ENCODE peak calls at places on chromosomes 6 and 20, in six cellular contexts. One of them, this sample, is unnamed.

GRCh38 chr6:24126586-24127192 is 674 bp downstream of the NRSN1 start:
- DNase-seq in KBM-7: peak; percentile 81
- DNase-seq in GM19239: peak; percentile 49
- DNase-seq in left cardiac atrium: peak; percentile 24
- DNase-seq in iPS-NIHi11: peak; percentile 77
- DNase-seq in AG09319: peak; percentile 11
- DNase-seq in this sample: no peak

GRCh38 chr6:154134471-154135147 is 95.6 kb downstream of the OPRM1 start:
- DNase-seq in KBM-7: no peak
- DNase-seq in GM19239: no peak
- DNase-seq in left cardiac atrium: no peak
- DNase-seq in iPS-NIHi11: no peak
- DNase-seq in AG09319: no peak
- DNase-seq in this sample: no peak

GRCh38 chr20:62808211-62808865 is 3.7 kb downstream of the OGFR start:
- DNase-seq in KBM-7: peak; percentile 76
- DNase-seq in GM19239: peak; percentile 90
- DNase-seq in left cardiac atrium: peak; percentile 66
- DNase-seq in iPS-NIHi11: peak; percentile 86
- DNase-seq in AG09319: no peak
- DNase-seq in this sample: no peak

GRCh38 chr20:35947907-35948306 is 6.4 kb downstream of the SCAND1 start:
- DNase-seq in KBM-7: no peak
- DNase-seq in GM19239: no peak
- DNase-seq in left cardiac atrium: no peak
- DNase-seq in iPS-NIHi11: no peak
- DNase-seq in AG09319: no peak
- DNase-seq in this sample: no peak

GRCh38 chr6:854405-855073 is 161.6 kb upstream of the EXOC2 start:
- DNase-seq in KBM-7: no peak
- DNase-seq in GM19239: no peak
- DNase-seq in left cardiac atrium: no peak
- DNase-seq in iPS-NIHi11: no peak
- DNase-seq in AG09319: no peak
- DNase-seq in this sample: no peak

GRCh38 chr20:20076297-20077065 is 24.1 kb downstream of the CFAP61 start:
- DNase-seq in KBM-7: no peak
- DNase-seq in GM19239: no peak
- DNase-seq in left cardiac atrium: no peak
- DNase-seq in iPS-NIHi11: no peak
- DNase-seq in AG09319: no peak
- DNase-seq in this sample: no peak

GRCh38 chr6:169971171-169971861 is 219.9 kb downstream of the ERMARD start:
- DNase-seq in KBM-7: no peak
- DNase-seq in GM19239: no peak
- DNase-seq in left cardiac atrium: no peak
- DNase-seq in iPS-NIHi11: no peak
- DNase-seq in AG09319: no peak
- DNase-seq in this sample: peak; percentile 50

GRCh38 chr6:92706976-92707375 is 712.4 kb downstream of the EPHA7 start:
- DNase-seq in KBM-7: no peak
- DNase-seq in GM19239: no peak
- DNase-seq in left cardiac atrium: no peak
- DNase-seq in iPS-NIHi11: no peak
- DNase-seq in AG09319: no peak
- DNase-seq in this sample: no peak

GRCh38 chr6:135624402-135625297 is 127.1 kb upstream of the AHI1 start:
- DNase-seq in KBM-7: no peak
- DNase-seq in GM19239: no peak
- DNase-seq in left cardiac atrium: no peak
- DNase-seq in iPS-NIHi11: no peak
- DNase-seq in AG09319: no peak
- DNase-seq in this sample: no peak

GRCh38 chr6:139323511-139324445 is 32.0 kb upstream of the TXLNB start:
- DNase-seq in KBM-7: peak; percentile 99
- DNase-seq in GM19239: peak; percentile 28
- DNase-seq in left cardiac atrium: peak; percentile 77
- DNase-seq in iPS-NIHi11: peak; percentile 58
- DNase-seq in AG09319: peak; percentile 11
- DNase-seq in this sample: peak; percentile 90

GRCh38 chr20:3766832-3767433 is 620 bp downstream of the ADISSP start:
- DNase-seq in KBM-7: no peak
- DNase-seq in GM19239: no peak
- DNase-seq in left cardiac atrium: no peak
- DNase-seq in iPS-NIHi11: peak; percentile 15
- DNase-seq in AG09319: no peak
- DNase-seq in this sample: peak; percentile 68

GRCh38 chr6:64280569-64280968 is 645.0 kb downstream of the PHF3 start:
- DNase-seq in KBM-7: peak; percentile 49
- DNase-seq in GM19239: no peak
- DNase-seq in left cardiac atrium: no peak
- DNase-seq in iPS-NIHi11: no peak
- DNase-seq in AG09319: no peak
- DNase-seq in this sample: no peak

GRCh38 chr20:57445298-57445697 is 54.1 kb downstream of the RBM38 start:
- DNase-seq in KBM-7: no peak
- DNase-seq in GM19239: no peak
- DNase-seq in left cardiac atrium: peak; percentile 82
- DNase-seq in iPS-NIHi11: no peak
- DNase-seq in AG09319: peak; percentile 4
- DNase-seq in this sample: peak; percentile 96

GRCh38 chr20:6026051-6026450 is 27.8 kb downstream of the LRRN4 start:
- DNase-seq in KBM-7: no peak
- DNase-seq in GM19239: no peak
- DNase-seq in left cardiac atrium: no peak
- DNase-seq in iPS-NIHi11: no peak
- DNase-seq in AG09319: no peak
- DNase-seq in this sample: no peak

GRCh38 chr20:47724398-47724797 is 60.9 kb downstream of the SULF2 start:
- DNase-seq in KBM-7: no peak
- DNase-seq in GM19239: no peak
- DNase-seq in left cardiac atrium: no peak
- DNase-seq in iPS-NIHi11: no peak
- DNase-seq in AG09319: no peak
- DNase-seq in this sample: no peak

GRCh38 chr20:15642099-15642498 is 931.1 kb downstream of the KIF16B start:
- DNase-seq in KBM-7: no peak
- DNase-seq in GM19239: no peak
- DNase-seq in left cardiac atrium: no peak
- DNase-seq in iPS-NIHi11: no peak
- DNase-seq in AG09319: no peak
- DNase-seq in this sample: no peak

GRCh38 chr6:26086214-26086613 is 1.0 kb upstream of the HFE start:
- DNase-seq in KBM-7: no peak
- DNase-seq in GM19239: no peak
- DNase-seq in left cardiac atrium: no peak
- DNase-seq in iPS-NIHi11: no peak
- DNase-seq in AG09319: no peak
- DNase-seq in this sample: no peak

GRCh38 chr6:111721677-111722219 is 116.1 kb upstream of the TRAF3IP2 start:
- DNase-seq in KBM-7: peak; percentile 53
- DNase-seq in GM19239: peak; percentile 27
- DNase-seq in left cardiac atrium: peak; percentile 33
- DNase-seq in iPS-NIHi11: peak; percentile 65
- DNase-seq in AG09319: no peak
- DNase-seq in this sample: no peak

GRCh38 chr6:143337201-143337949 is 113.1 kb downstream of the ADAT2 start:
- DNase-seq in KBM-7: peak; percentile 28
- DNase-seq in GM19239: no peak
- DNase-seq in left cardiac atrium: peak; percentile 32
- DNase-seq in iPS-NIHi11: peak; percentile 66
- DNase-seq in AG09319: no peak
- DNase-seq in this sample: no peak

GRCh38 chr20:36333841-36334240 is 27.7 kb downstream of the DLGAP4 start:
- DNase-seq in KBM-7: no peak
- DNase-seq in GM19239: no peak
- DNase-seq in left cardiac atrium: no peak
- DNase-seq in iPS-NIHi11: no peak
- DNase-seq in AG09319: no peak
- DNase-seq in this sample: no peak

GRCh38 chr6:52539607-52540006 is 37.3 kb downstream of the TRAM2 start:
- DNase-seq in KBM-7: no peak
- DNase-seq in GM19239: no peak
- DNase-seq in left cardiac atrium: no peak
- DNase-seq in iPS-NIHi11: no peak
- DNase-seq in AG09319: no peak
- DNase-seq in this sample: no peak

This sample was measured in sigmoid colon.